ENCODE peak calls at places on chromosome 6, in ten cellular contexts. One of them, this sample, is unnamed.
A peak's percentile ranks its signal among the peaks of the same experiment; 100 is the strongest.

GRCh38 chr6:37626915-37627314 is 70.8 kb downstream of the MDGA1 start:
- DNase-seq in sigmoid colon: no peak
- DNase-seq in breast epithelium: no peak
- DNase-seq in spleen: no peak
- DNase-seq in Panc1: no peak
- DNase-seq in stomach: no peak
- DNase-seq in suprapubic skin: no peak
- DNase-seq in upper lobe of left lung: no peak
- DNase-seq in K562: no peak
- DNase-seq in endothelial cell of umbilical vein: no peak
- DNase-seq in this sample: no peak

GRCh38 chr6:167759912-167760311 is 66.8 kb upstream of the AFDN start:
- DNase-seq in sigmoid colon: peak; percentile 51
- DNase-seq in breast epithelium: no peak
- DNase-seq in spleen: peak; percentile 74
- DNase-seq in Panc1: no peak
- DNase-seq in stomach: no peak
- DNase-seq in suprapubic skin: peak; percentile 67
- DNase-seq in upper lobe of left lung: no peak
- DNase-seq in K562: no peak
- DNase-seq in endothelial cell of umbilical vein: no peak
- DNase-seq in this sample: no peak

GRCh38 chr6:166498228-166498627 is 88.2 kb downstream of the RAMACL start:
- DNase-seq in sigmoid colon: no peak
- DNase-seq in breast epithelium: no peak
- DNase-seq in spleen: no peak
- DNase-seq in Panc1: no peak
- DNase-seq in stomach: no peak
- DNase-seq in suprapubic skin: no peak
- DNase-seq in upper lobe of left lung: no peak
- DNase-seq in K562: no peak
- DNase-seq in endothelial cell of umbilical vein: no peak
- DNase-seq in this sample: no peak

GRCh38 chr6:165468836-165469235 is 159.4 kb upstream of the C6orf118 start:
- DNase-seq in sigmoid colon: no peak
- DNase-seq in breast epithelium: no peak
- DNase-seq in spleen: no peak
- DNase-seq in Panc1: no peak
- DNase-seq in stomach: no peak
- DNase-seq in suprapubic skin: no peak
- DNase-seq in upper lobe of left lung: no peak
- DNase-seq in K562: no peak
- DNase-seq in endothelial cell of umbilical vein: no peak
- DNase-seq in this sample: no peak

GRCh38 chr6:140590641-140591040 is 1216.2 kb upstream of the CITED2 start:
- DNase-seq in sigmoid colon: no peak
- DNase-seq in breast epithelium: no peak
- DNase-seq in spleen: no peak
- DNase-seq in Panc1: no peak
- DNase-seq in stomach: no peak
- DNase-seq in suprapubic skin: no peak
- DNase-seq in upper lobe of left lung: no peak
- DNase-seq in K562: no peak
- DNase-seq in endothelial cell of umbilical vein: no peak
- DNase-seq in this sample: no peak

GRCh38 chr6:104887350-104887749 is 27.6 kb upstream of the HACE1 start:
- DNase-seq in sigmoid colon: no peak
- DNase-seq in breast epithelium: no peak
- DNase-seq in spleen: no peak
- DNase-seq in Panc1: no peak
- DNase-seq in stomach: no peak
- DNase-seq in suprapubic skin: no peak
- DNase-seq in upper lobe of left lung: no peak
- DNase-seq in K562: peak; percentile 22
- DNase-seq in endothelial cell of umbilical vein: peak; percentile 43
- DNase-seq in this sample: peak; percentile 44

GRCh38 chr6:144315226-144315980 is 30.3 kb downstream of the UTRN start:
- DNase-seq in sigmoid colon: no peak
- DNase-seq in breast epithelium: no peak
- DNase-seq in spleen: no peak
- DNase-seq in Panc1: no peak
- DNase-seq in stomach: peak; percentile 49
- DNase-seq in suprapubic skin: no peak
- DNase-seq in upper lobe of left lung: no peak
- DNase-seq in K562: no peak
- DNase-seq in endothelial cell of umbilical vein: peak; percentile 84
- DNase-seq in this sample: no peak

GRCh38 chr6:73515204-73516101 is 5.4 kb downstream of the EEF1A1 start:
- DNase-seq in sigmoid colon: peak; percentile 71
- DNase-seq in breast epithelium: no peak
- DNase-seq in spleen: no peak
- DNase-seq in Panc1: no peak
- DNase-seq in stomach: peak; percentile 48
- DNase-seq in suprapubic skin: no peak
- DNase-seq in upper lobe of left lung: peak; percentile 55
- DNase-seq in K562: peak; percentile 23
- DNase-seq in endothelial cell of umbilical vein: peak; percentile 84
- DNase-seq in this sample: peak; percentile 72

GRCh38 chr6:28303570-28303969 is 22.2 kb downstream of the PGBD1 start:
- DNase-seq in sigmoid colon: no peak
- DNase-seq in breast epithelium: no peak
- DNase-seq in spleen: no peak
- DNase-seq in Panc1: no peak
- DNase-seq in stomach: no peak
- DNase-seq in suprapubic skin: no peak
- DNase-seq in upper lobe of left lung: no peak
- DNase-seq in K562: no peak
- DNase-seq in endothelial cell of umbilical vein: no peak
- DNase-seq in this sample: no peak

GRCh38 chr6:134686071-134686470 is 263.8 kb downstream of the ALDH8A1 start:
- DNase-seq in sigmoid colon: no peak
- DNase-seq in breast epithelium: no peak
- DNase-seq in spleen: no peak
- DNase-seq in Panc1: no peak
- DNase-seq in stomach: no peak
- DNase-seq in suprapubic skin: no peak
- DNase-seq in upper lobe of left lung: no peak
- DNase-seq in K562: no peak
- DNase-seq in endothelial cell of umbilical vein: no peak
- DNase-seq in this sample: no peak

GRCh38 chr6:27375613-27376079 is 12.9 kb upstream of the ZNF391 start:
- DNase-seq in sigmoid colon: no peak
- DNase-seq in breast epithelium: no peak
- DNase-seq in spleen: no peak
- DNase-seq in Panc1: no peak
- DNase-seq in stomach: no peak
- DNase-seq in suprapubic skin: no peak
- DNase-seq in upper lobe of left lung: no peak
- DNase-seq in K562: peak; percentile 31
- DNase-seq in endothelial cell of umbilical vein: no peak
- DNase-seq in this sample: peak; percentile 75

GRCh38 chr6:72554761-72555221 is 67.1 kb upstream of the KCNQ5 start:
- DNase-seq in sigmoid colon: no peak
- DNase-seq in breast epithelium: no peak
- DNase-seq in spleen: no peak
- DNase-seq in Panc1: no peak
- DNase-seq in stomach: no peak
- DNase-seq in suprapubic skin: no peak
- DNase-seq in upper lobe of left lung: no peak
- DNase-seq in K562: no peak
- DNase-seq in endothelial cell of umbilical vein: no peak
- DNase-seq in this sample: no peak

GRCh38 chr6:26474439-26474881 is 16.7 kb downstream of the BTN2A1 start:
- DNase-seq in sigmoid colon: no peak
- DNase-seq in breast epithelium: no peak
- DNase-seq in spleen: no peak
- DNase-seq in Panc1: no peak
- DNase-seq in stomach: no peak
- DNase-seq in suprapubic skin: no peak
- DNase-seq in upper lobe of left lung: no peak
- DNase-seq in K562: no peak
- DNase-seq in endothelial cell of umbilical vein: no peak
- DNase-seq in this sample: peak; percentile 2

GRCh38 chr6:96466149-96466863 is 55.3 kb upstream of the UFL1 start:
- DNase-seq in sigmoid colon: no peak
- DNase-seq in breast epithelium: no peak
- DNase-seq in spleen: no peak
- DNase-seq in Panc1: no peak
- DNase-seq in stomach: no peak
- DNase-seq in suprapubic skin: no peak
- DNase-seq in upper lobe of left lung: no peak
- DNase-seq in K562: no peak
- DNase-seq in endothelial cell of umbilical vein: no peak
- DNase-seq in this sample: no peak

GRCh38 chr6:18264338-18265098 is at the start of gene DEK:
- DNase-seq in sigmoid colon: peak; percentile 94
- DNase-seq in breast epithelium: peak; percentile 85
- DNase-seq in spleen: peak; percentile 94
- DNase-seq in Panc1: no peak
- DNase-seq in stomach: peak; percentile 86
- DNase-seq in suprapubic skin: peak; percentile 91
- DNase-seq in upper lobe of left lung: peak; percentile 85
- DNase-seq in K562: peak; percentile 96
- DNase-seq in endothelial cell of umbilical vein: peak; percentile 80
- DNase-seq in this sample: peak; percentile 94

GRCh38 chr6:158849899-158850806 is 31.0 kb upstream of the EZR start:
- DNase-seq in sigmoid colon: no peak
- DNase-seq in breast epithelium: no peak
- DNase-seq in spleen: no peak
- DNase-seq in Panc1: peak; percentile 95
- DNase-seq in stomach: peak; percentile 54
- DNase-seq in suprapubic skin: no peak
- DNase-seq in upper lobe of left lung: peak; percentile 54
- DNase-seq in K562: peak; percentile 60
- DNase-seq in endothelial cell of umbilical vein: peak; percentile 68
- DNase-seq in this sample: peak; percentile 66
- TF ChIP-seq POLR2AphosphoS5 in sigmoid colon: no peak
- TF ChIP-seq POLR2AphosphoS5 in breast epithelium: no peak
- TF ChIP-seq POLR2AphosphoS5 in spleen: no peak
- TF ChIP-seq POLR2AphosphoS5 in Panc1: peak; percentile 27
- TF ChIP-seq POLR2AphosphoS5 in stomach: no peak
- TF ChIP-seq POLR2AphosphoS5 in suprapubic skin: peak; percentile 52
- TF ChIP-seq POLR2AphosphoS5 in upper lobe of left lung: no peak
- TF ChIP-seq POLR2AphosphoS5 in K562: no peak
- TF ChIP-seq POLR2AphosphoS5 in endothelial cell of umbilical vein: no peak
- TF ChIP-seq POLR2AphosphoS5 in this sample: no peak

DNA sequence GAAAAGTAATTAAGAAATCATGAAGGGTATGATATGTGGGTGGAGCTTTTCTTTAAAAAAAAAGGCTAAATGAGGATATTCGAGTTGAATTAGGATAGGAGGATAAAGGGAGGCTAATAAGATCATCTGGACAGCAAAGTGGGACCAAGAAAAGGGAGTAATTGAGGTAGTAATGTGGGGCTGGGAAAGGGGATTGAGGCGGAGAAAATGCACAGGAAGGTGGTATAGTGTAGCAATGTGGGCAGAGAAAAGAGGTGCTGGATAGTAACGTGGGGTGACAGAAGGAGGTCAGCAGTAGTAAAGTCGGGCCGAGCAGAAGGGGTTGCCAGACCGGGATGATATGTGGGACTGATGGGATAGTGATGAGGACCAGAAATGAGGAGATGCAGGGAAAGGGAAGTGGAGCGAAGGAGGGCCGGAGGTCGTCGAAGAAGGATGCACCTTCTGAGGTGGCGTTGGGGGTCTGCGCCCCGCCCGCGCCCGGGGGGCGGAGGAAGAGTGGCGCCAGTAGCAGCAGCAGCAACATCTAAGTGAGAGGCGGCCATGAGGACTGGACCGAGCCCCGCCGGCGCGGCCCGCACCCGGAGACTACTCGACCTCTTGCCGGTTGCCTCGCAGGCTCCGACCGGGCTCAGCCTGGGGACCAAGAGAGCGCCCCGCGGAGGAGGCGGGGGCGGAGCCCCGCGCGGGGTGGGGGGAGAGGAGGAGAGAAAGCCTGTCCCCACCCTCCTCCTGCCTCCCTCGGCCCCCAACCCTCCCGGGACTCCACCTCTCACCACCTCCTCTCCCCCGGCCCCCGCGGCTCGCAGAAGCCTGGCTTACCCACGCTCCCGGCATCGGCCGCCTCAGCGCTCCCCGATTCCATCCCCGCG is 887 bp downstream of the GABBR1 start:
- DNase-seq in sigmoid colon: peak; percentile 91
- DNase-seq in breast epithelium: no peak
- DNase-seq in spleen: peak; percentile 91
- DNase-seq in Panc1: no peak
- DNase-seq in stomach: peak; percentile 54
- DNase-seq in suprapubic skin: peak; percentile 80
- DNase-seq in upper lobe of left lung: peak; percentile 55
- DNase-seq in K562: peak; percentile 81
- DNase-seq in endothelial cell of umbilical vein: peak; percentile 36
- DNase-seq in this sample: peak; percentile 72
- TF ChIP-seq POLR2AphosphoS5 in sigmoid colon: no peak
- TF ChIP-seq POLR2AphosphoS5 in breast epithelium: no peak
- TF ChIP-seq POLR2AphosphoS5 in spleen: no peak
- TF ChIP-seq POLR2AphosphoS5 in Panc1: no peak
- TF ChIP-seq POLR2AphosphoS5 in stomach: no peak
- TF ChIP-seq POLR2AphosphoS5 in suprapubic skin: no peak
- TF ChIP-seq POLR2AphosphoS5 in upper lobe of left lung: no peak
- TF ChIP-seq POLR2AphosphoS5 in K562: no peak
- TF ChIP-seq POLR2AphosphoS5 in endothelial cell of umbilical vein: peak; percentile 54
- TF ChIP-seq POLR2AphosphoS5 in this sample: peak; percentile 73

DNA sequence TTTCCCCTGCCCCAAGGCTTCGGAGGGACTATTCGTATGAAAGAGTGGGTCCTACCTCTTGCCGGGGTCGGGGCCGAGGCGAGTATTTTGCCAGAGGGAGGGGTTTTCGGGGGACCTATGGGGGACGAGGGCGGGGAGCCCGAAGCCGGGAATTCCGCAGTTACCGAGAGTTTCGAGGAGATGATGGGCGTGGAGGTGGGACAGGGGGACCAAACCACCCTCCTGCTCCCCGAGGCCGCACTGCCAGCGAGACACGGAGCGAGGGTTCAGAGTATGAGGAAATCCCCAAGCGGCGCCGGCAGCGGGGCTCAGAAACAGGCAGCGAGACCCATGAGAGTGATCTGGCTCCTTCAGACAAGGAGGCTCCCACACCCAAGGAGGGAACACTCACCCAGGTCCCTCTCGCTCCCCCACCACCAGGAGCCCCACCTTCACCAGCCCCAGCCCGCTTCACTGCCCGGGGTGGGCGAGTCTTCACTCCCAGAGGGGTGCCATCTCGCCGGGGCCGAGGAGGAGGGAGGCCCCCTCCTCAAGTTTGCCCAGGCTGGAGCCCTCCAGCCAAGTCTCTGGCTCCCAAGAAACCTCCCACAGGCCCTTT is 11.3 kb downstream of the PRRC2A start:
- DNase-seq in sigmoid colon: no peak
- DNase-seq in breast epithelium: no peak
- DNase-seq in spleen: no peak
- DNase-seq in Panc1: no peak
- DNase-seq in stomach: no peak
- DNase-seq in suprapubic skin: no peak
- DNase-seq in upper lobe of left lung: no peak
- DNase-seq in K562: no peak
- DNase-seq in endothelial cell of umbilical vein: no peak
- DNase-seq in this sample: no peak
- TF ChIP-seq POLR2AphosphoS5 in sigmoid colon: no peak
- TF ChIP-seq POLR2AphosphoS5 in breast epithelium: no peak
- TF ChIP-seq POLR2AphosphoS5 in spleen: peak; percentile 17
- TF ChIP-seq POLR2AphosphoS5 in Panc1: no peak
- TF ChIP-seq POLR2AphosphoS5 in stomach: no peak
- TF ChIP-seq POLR2AphosphoS5 in suprapubic skin: no peak
- TF ChIP-seq POLR2AphosphoS5 in upper lobe of left lung: no peak
- TF ChIP-seq POLR2AphosphoS5 in K562: peak; percentile 32
- TF ChIP-seq POLR2AphosphoS5 in endothelial cell of umbilical vein: no peak
- TF ChIP-seq POLR2AphosphoS5 in this sample: no peak

GRCh38 chr6:4687656-4687988 is 88.6 kb upstream of the CDYL start:
- DNase-seq in sigmoid colon: no peak
- DNase-seq in breast epithelium: no peak
- DNase-seq in spleen: no peak
- DNase-seq in Panc1: no peak
- DNase-seq in stomach: no peak
- DNase-seq in suprapubic skin: no peak
- DNase-seq in upper lobe of left lung: no peak
- DNase-seq in K562: no peak
- DNase-seq in endothelial cell of umbilical vein: no peak
- DNase-seq in this sample: no peak
- TF ChIP-seq POLR2AphosphoS5 in sigmoid colon: no peak
- TF ChIP-seq POLR2AphosphoS5 in breast epithelium: no peak
- TF ChIP-seq POLR2AphosphoS5 in spleen: no peak
- TF ChIP-seq POLR2AphosphoS5 in Panc1: no peak
- TF ChIP-seq POLR2AphosphoS5 in stomach: no peak
- TF ChIP-seq POLR2AphosphoS5 in suprapubic skin: no peak
- TF ChIP-seq POLR2AphosphoS5 in upper lobe of left lung: no peak
- TF ChIP-seq POLR2AphosphoS5 in K562: no peak
- TF ChIP-seq POLR2AphosphoS5 in endothelial cell of umbilical vein: no peak
- TF ChIP-seq POLR2AphosphoS5 in this sample: no peak

This sample was measured in GM23338.